ENCODE peak calls at places on chromosomes 1 and 21, in four cellular contexts. One of them, this sample, is unnamed.

GRCh38 chr1:242605521-242605920 is 81.0 kb upstream of the PLD5 start:
- DNase-seq in GM19239: no peak
- DNase-seq in IMR-90: no peak
- DNase-seq in cardiac muscle cell: no peak
- DNase-seq in this sample: no peak

GRCh38 chr1:75985827-75986226 is 53.6 kb upstream of the ASB17 start:
- DNase-seq in GM19239: peak
- DNase-seq in IMR-90: peak
- DNase-seq in cardiac muscle cell: peak
- DNase-seq in this sample: no peak

GRCh38 chr1:44808063-44808937 is at the start of gene BTBD19:
- DNase-seq in GM19239: no peak
- DNase-seq in IMR-90: peak
- DNase-seq in cardiac muscle cell: peak
- DNase-seq in this sample: no peak

GRCh38 chr1:177211231-177211630 is 40.5 kb downstream of the BRINP2 start:
- DNase-seq in GM19239: no peak
- DNase-seq in IMR-90: no peak
- DNase-seq in cardiac muscle cell: no peak
- DNase-seq in this sample: no peak

GRCh38 chr1:245195398-245195797 is 40.6 kb downstream of the KIF26B start:
- DNase-seq in GM19239: no peak
- DNase-seq in IMR-90: no peak
- DNase-seq in cardiac muscle cell: no peak
- DNase-seq in this sample: no peak

GRCh38 chr21:29313662-29314408 is 15.1 kb downstream of the BACH1 start:
- DNase-seq in GM19239: no peak
- DNase-seq in IMR-90: no peak
- DNase-seq in cardiac muscle cell: no peak
- DNase-seq in this sample: no peak

GRCh38 chr1:184982002-184982954 is 8.0 kb upstream of the NIBAN1 start:
- DNase-seq in GM19239: peak
- DNase-seq in IMR-90: peak
- DNase-seq in cardiac muscle cell: peak
- DNase-seq in this sample: peak

GRCh38 chr1:19260211-19261138 is 8.9 kb downstream of the MRTO4 start:
- DNase-seq in GM19239: no peak
- DNase-seq in IMR-90: peak
- DNase-seq in cardiac muscle cell: peak
- DNase-seq in this sample: no peak

GRCh38 chr1:152623203-152623844 is 421 bp upstream of the LCE3A start:
- DNase-seq in GM19239: no peak
- DNase-seq in IMR-90: no peak
- DNase-seq in cardiac muscle cell: no peak
- DNase-seq in this sample: no peak

GRCh38 chr1:53340660-53341520 is 13.0 kb upstream of the LRP8 start:
- DNase-seq in GM19239: no peak
- DNase-seq in IMR-90: no peak
- DNase-seq in cardiac muscle cell: no peak
- DNase-seq in this sample: no peak

GRCh38 chr21:32131960-32132359 is 146.9 kb downstream of the MIS18A start:
- DNase-seq in GM19239: no peak
- DNase-seq in IMR-90: peak
- DNase-seq in cardiac muscle cell: peak
- DNase-seq in this sample: no peak

GRCh38 chr1:116164056-116164889 is 53.1 kb downstream of the MAB21L3 start:
- DNase-seq in GM19239: no peak
- DNase-seq in IMR-90: no peak
- DNase-seq in cardiac muscle cell: peak
- DNase-seq in this sample: no peak

GRCh38 chr1:214146523-214146922 is 134.4 kb upstream of the SMYD2 start:
- DNase-seq in GM19239: no peak
- DNase-seq in IMR-90: no peak
- DNase-seq in cardiac muscle cell: no peak
- DNase-seq in this sample: no peak

GRCh38 chr1:160778976-160779375 is 17.0 kb upstream of the LY9 start:
- DNase-seq in GM19239: no peak
- DNase-seq in IMR-90: no peak
- DNase-seq in cardiac muscle cell: no peak
- DNase-seq in this sample: no peak

GRCh38 chr1:20187103-20187812 is 940 bp upstream of the PLA2G2C start:
- DNase-seq in GM19239: no peak
- DNase-seq in IMR-90: no peak
- DNase-seq in cardiac muscle cell: no peak
- DNase-seq in this sample: no peak

GRCh38 chr21:44966135-44967081 is 26.6 kb downstream of the SLX9 start:
- DNase-seq in GM19239: no peak
- DNase-seq in IMR-90: no peak
- DNase-seq in cardiac muscle cell: peak
- DNase-seq in this sample: no peak

GRCh38 chr1:168688679-168689657 is 40.0 kb downstream of the DPT start:
- DNase-seq in GM19239: no peak
- DNase-seq in IMR-90: no peak
- DNase-seq in cardiac muscle cell: no peak
- DNase-seq in this sample: no peak

GRCh38 chr1:172497230-172497629 is 35.7 kb upstream of the SUCO start:
- DNase-seq in GM19239: no peak
- DNase-seq in IMR-90: peak
- DNase-seq in cardiac muscle cell: peak
- DNase-seq in this sample: no peak

GRCh38 chr1:16249838-16250241 is 12.9 kb upstream of the CPLANE2 start:
- DNase-seq in GM19239: no peak
- DNase-seq in IMR-90: peak
- DNase-seq in cardiac muscle cell: peak
- DNase-seq in this sample: no peak

GRCh38 chr1:218671573-218671972 is 326.4 kb downstream of the TGFB2 start:
- DNase-seq in GM19239: no peak
- DNase-seq in IMR-90: peak
- DNase-seq in cardiac muscle cell: peak
- DNase-seq in this sample: no peak

GRCh38 chr21:45537111-45537745 is 5.0 kb downstream of the SLC19A1 start:
- DNase-seq in GM19239: no peak
- DNase-seq in IMR-90: no peak
- DNase-seq in cardiac muscle cell: no peak
- DNase-seq in this sample: no peak

GRCh38 chr1:26537951-26538352 is 8.4 kb downstream of the RPS6KA1 start:
- DNase-seq in GM19239: no peak
- DNase-seq in IMR-90: peak
- DNase-seq in cardiac muscle cell: peak
- DNase-seq in this sample: no peak

GRCh38 chr1:44817771-44818495 is 9.6 kb downstream of the BTBD19 start:
- DNase-seq in GM19239: no peak
- DNase-seq in IMR-90: no peak
- DNase-seq in cardiac muscle cell: no peak
- DNase-seq in this sample: no peak

GRCh38 chr1:87953732-87954344 is 625.2 kb downstream of the LMO4 start:
- DNase-seq in GM19239: peak
- DNase-seq in IMR-90: peak
- DNase-seq in cardiac muscle cell: peak
- DNase-seq in this sample: peak

GRCh38 chr1:205537386-205538018 is 33.0 kb downstream of the CDK18 start:
- DNase-seq in GM19239: no peak
- DNase-seq in IMR-90: no peak
- DNase-seq in cardiac muscle cell: peak
- DNase-seq in this sample: no peak